ENCODE peak calls at places on chromosomes 7 and 10, in eight cellular contexts. One of them, this sample, is unnamed.

GRCh38 chr10:77163670-77164348 is 473.8 kb downstream of the KCNMA1 start:
- DNase-seq in HT1080: peak
- DNase-seq in RPMI7951: peak
- DNase-seq in HCEC 1CT: peak
- DNase-seq in activated T-cell treated with anti-CD3 and anti-CD28 coated beads, Interleukin-2, amount 50 U/mL, for 72 hours: no peak
- DNase-seq in lung microvascular endothelial cell: peak
- DNase-seq in RKO: peak
- DNase-seq in T-helper 9 cell: no peak
- DNase-seq in this sample: no peak

GRCh38 chr10:100970076-100970913 is 991 bp downstream of the SEMA4G start:
- DNase-seq in activated T-cell treated with anti-CD3 and anti-CD28 coated beads, Interleukin-2, amount 50 U/mL, for 72 hours: no peak
- DNase-seq in RPMI7951: no peak
- DNase-seq in lung microvascular endothelial cell: no peak
- DNase-seq in T-helper 9 cell: peak
- DNase-seq in RKO: no peak
- DNase-seq in HT1080: no peak
- DNase-seq in HCEC 1CT: no peak
- DNase-seq in this sample: no peak

GRCh38 chr7:1925973-1926907 is 256.2 kb downstream of the ELFN1 start:
- DNase-seq in lung microvascular endothelial cell: no peak
- DNase-seq in T-helper 9 cell: peak
- DNase-seq in activated T-cell treated with anti-CD3 and anti-CD28 coated beads, Interleukin-2, amount 50 U/mL, for 72 hours: peak
- DNase-seq in HT1080: no peak
- DNase-seq in RPMI7951: no peak
- DNase-seq in RKO: no peak
- DNase-seq in HCEC 1CT: no peak
- DNase-seq in this sample: no peak

GRCh38 chr7:65946895-65947294 is 35.1 kb downstream of the GUSB start:
- DNase-seq in T-helper 9 cell: no peak
- DNase-seq in lung microvascular endothelial cell: peak
- DNase-seq in RKO: peak
- DNase-seq in HT1080: peak
- DNase-seq in HCEC 1CT: peak
- DNase-seq in RPMI7951: peak
- DNase-seq in activated T-cell treated with anti-CD3 and anti-CD28 coated beads, Interleukin-2, amount 50 U/mL, for 72 hours: no peak
- DNase-seq in this sample: no peak

GRCh38 chr7:26616235-26616634 is 248.2 kb downstream of the SKAP2 start:
- DNase-seq in lung microvascular endothelial cell: no peak
- DNase-seq in RPMI7951: peak
- DNase-seq in HT1080: peak
- DNase-seq in RKO: no peak
- DNase-seq in T-helper 9 cell: no peak
- DNase-seq in HCEC 1CT: no peak
- DNase-seq in activated T-cell treated with anti-CD3 and anti-CD28 coated beads, Interleukin-2, amount 50 U/mL, for 72 hours: no peak
- DNase-seq in this sample: no peak

GRCh38 chr10:78408671-78409472 is 375.2 kb downstream of the RPS24 start:
- DNase-seq in lung microvascular endothelial cell: no peak
- DNase-seq in RKO: no peak
- DNase-seq in HT1080: peak
- DNase-seq in HCEC 1CT: no peak
- DNase-seq in RPMI7951: peak
- DNase-seq in T-helper 9 cell: no peak
- DNase-seq in activated T-cell treated with anti-CD3 and anti-CD28 coated beads, Interleukin-2, amount 50 U/mL, for 72 hours: no peak
- DNase-seq in this sample: peak

GRCh38 chr7:94022550-94022949 is 18.4 kb upstream of the BET1 start:
- DNase-seq in RPMI7951: peak
- DNase-seq in T-helper 9 cell: no peak
- DNase-seq in HT1080: peak
- DNase-seq in activated T-cell treated with anti-CD3 and anti-CD28 coated beads, Interleukin-2, amount 50 U/mL, for 72 hours: no peak
- DNase-seq in RKO: no peak
- DNase-seq in lung microvascular endothelial cell: no peak
- DNase-seq in HCEC 1CT: no peak
- DNase-seq in this sample: no peak

GRCh38 chr10:133199992-133200611 is 29.9 kb upstream of the UTF1 start:
- DNase-seq in HT1080: no peak
- DNase-seq in T-helper 9 cell: no peak
- DNase-seq in activated T-cell treated with anti-CD3 and anti-CD28 coated beads, Interleukin-2, amount 50 U/mL, for 72 hours: no peak
- DNase-seq in HCEC 1CT: no peak
- DNase-seq in lung microvascular endothelial cell: no peak
- DNase-seq in RKO: no peak
- DNase-seq in RPMI7951: no peak
- DNase-seq in this sample: no peak

GRCh38 chr10:13637303-13637856 is 50.6 kb downstream of the PRPF18 start:
- DNase-seq in activated T-cell treated with anti-CD3 and anti-CD28 coated beads, Interleukin-2, amount 50 U/mL, for 72 hours: no peak
- DNase-seq in lung microvascular endothelial cell: peak
- DNase-seq in RPMI7951: no peak
- DNase-seq in RKO: no peak
- DNase-seq in HT1080: no peak
- DNase-seq in T-helper 9 cell: no peak
- DNase-seq in HCEC 1CT: no peak
- DNase-seq in this sample: no peak

GRCh38 chr7:107712025-107712424 is 31.9 kb upstream of the CBLL1 start:
- DNase-seq in activated T-cell treated with anti-CD3 and anti-CD28 coated beads, Interleukin-2, amount 50 U/mL, for 72 hours: no peak
- DNase-seq in RPMI7951: no peak
- DNase-seq in HCEC 1CT: no peak
- DNase-seq in RKO: no peak
- DNase-seq in HT1080: no peak
- DNase-seq in lung microvascular endothelial cell: no peak
- DNase-seq in T-helper 9 cell: no peak
- DNase-seq in this sample: no peak

GRCh38 chr7:20327047-20327446 is 3.7 kb upstream of the ITGB8 start:
- DNase-seq in lung microvascular endothelial cell: no peak
- DNase-seq in T-helper 9 cell: no peak
- DNase-seq in RKO: no peak
- DNase-seq in RPMI7951: no peak
- DNase-seq in HCEC 1CT: peak
- DNase-seq in activated T-cell treated with anti-CD3 and anti-CD28 coated beads, Interleukin-2, amount 50 U/mL, for 72 hours: no peak
- DNase-seq in HT1080: no peak
- DNase-seq in this sample: no peak

GRCh38 chr7:120218702-120219101 is 54.3 kb upstream of the KCND2 start:
- DNase-seq in T-helper 9 cell: no peak
- DNase-seq in RPMI7951: no peak
- DNase-seq in RKO: no peak
- DNase-seq in activated T-cell treated with anti-CD3 and anti-CD28 coated beads, Interleukin-2, amount 50 U/mL, for 72 hours: no peak
- DNase-seq in HCEC 1CT: no peak
- DNase-seq in HT1080: no peak
- DNase-seq in lung microvascular endothelial cell: no peak
- DNase-seq in this sample: no peak

GRCh38 chr10:94279835-94280709 is 82.7 kb downstream of the NOC3L start:
- DNase-seq in HT1080: peak
- DNase-seq in activated T-cell treated with anti-CD3 and anti-CD28 coated beads, Interleukin-2, amount 50 U/mL, for 72 hours: peak
- DNase-seq in lung microvascular endothelial cell: peak
- DNase-seq in HCEC 1CT: peak
- DNase-seq in T-helper 9 cell: peak
- DNase-seq in RKO: peak
- DNase-seq in RPMI7951: peak
- DNase-seq in this sample: peak

GRCh38 chr10:52110576-52110975 is 203.5 kb upstream of the DKK1 start:
- DNase-seq in RKO: no peak
- DNase-seq in HT1080: no peak
- DNase-seq in RPMI7951: no peak
- DNase-seq in HCEC 1CT: no peak
- DNase-seq in T-helper 9 cell: no peak
- DNase-seq in lung microvascular endothelial cell: no peak
- DNase-seq in activated T-cell treated with anti-CD3 and anti-CD28 coated beads, Interleukin-2, amount 50 U/mL, for 72 hours: no peak
- DNase-seq in this sample: no peak

GRCh38 chr10:77801474-77802238 is 124.9 kb downstream of the DLG5 start:
- DNase-seq in T-helper 9 cell: peak
- DNase-seq in RPMI7951: peak
- DNase-seq in HT1080: peak
- DNase-seq in HCEC 1CT: peak
- DNase-seq in activated T-cell treated with anti-CD3 and anti-CD28 coated beads, Interleukin-2, amount 50 U/mL, for 72 hours: peak
- DNase-seq in RKO: peak
- DNase-seq in lung microvascular endothelial cell: no peak
- DNase-seq in this sample: peak

GRCh38 chr10:115157357-115157756 is 64.2 kb downstream of the ATRNL1 start:
- DNase-seq in RPMI7951: no peak
- DNase-seq in T-helper 9 cell: no peak
- DNase-seq in lung microvascular endothelial cell: no peak
- DNase-seq in HT1080: no peak
- DNase-seq in HCEC 1CT: no peak
- DNase-seq in RKO: no peak
- DNase-seq in activated T-cell treated with anti-CD3 and anti-CD28 coated beads, Interleukin-2, amount 50 U/mL, for 72 hours: no peak
- DNase-seq in this sample: no peak

GRCh38 chr10:1544929-1545328 is 192.4 kb downstream of the ADARB2 start:
- DNase-seq in RKO: no peak
- DNase-seq in RPMI7951: no peak
- DNase-seq in HCEC 1CT: no peak
- DNase-seq in T-helper 9 cell: no peak
- DNase-seq in HT1080: no peak
- DNase-seq in lung microvascular endothelial cell: no peak
- DNase-seq in activated T-cell treated with anti-CD3 and anti-CD28 coated beads, Interleukin-2, amount 50 U/mL, for 72 hours: no peak
- DNase-seq in this sample: no peak

GRCh38 chr10:69123306-69123746 is 652 bp upstream of the VPS26A start:
- DNase-seq in HCEC 1CT: peak
- DNase-seq in RKO: peak
- DNase-seq in activated T-cell treated with anti-CD3 and anti-CD28 coated beads, Interleukin-2, amount 50 U/mL, for 72 hours: no peak
- DNase-seq in T-helper 9 cell: no peak
- DNase-seq in lung microvascular endothelial cell: no peak
- DNase-seq in HT1080: no peak
- DNase-seq in RPMI7951: peak
- DNase-seq in this sample: no peak

GRCh38 chr7:158574308-158575036 is 13.2 kb downstream of the PTPRN2 start:
- DNase-seq in HCEC 1CT: no peak
- DNase-seq in activated T-cell treated with anti-CD3 and anti-CD28 coated beads, Interleukin-2, amount 50 U/mL, for 72 hours: no peak
- DNase-seq in lung microvascular endothelial cell: no peak
- DNase-seq in HT1080: no peak
- DNase-seq in RKO: no peak
- DNase-seq in T-helper 9 cell: no peak
- DNase-seq in RPMI7951: no peak
- DNase-seq in this sample: no peak

GRCh38 chr10:97140284-97140846 is 45.4 kb downstream of the SLIT1 start:
- DNase-seq in lung microvascular endothelial cell: no peak
- DNase-seq in activated T-cell treated with anti-CD3 and anti-CD28 coated beads, Interleukin-2, amount 50 U/mL, for 72 hours: no peak
- DNase-seq in RPMI7951: peak
- DNase-seq in HCEC 1CT: no peak
- DNase-seq in T-helper 9 cell: no peak
- DNase-seq in RKO: no peak
- DNase-seq in HT1080: peak
- DNase-seq in this sample: no peak

GRCh38 chr7:70208236-70209063 is 610.2 kb downstream of the AUTS2 start:
- DNase-seq in activated T-cell treated with anti-CD3 and anti-CD28 coated beads, Interleukin-2, amount 50 U/mL, for 72 hours: peak
- DNase-seq in lung microvascular endothelial cell: no peak
- DNase-seq in RKO: no peak
- DNase-seq in HT1080: peak
- DNase-seq in T-helper 9 cell: no peak
- DNase-seq in RPMI7951: no peak
- DNase-seq in HCEC 1CT: no peak
- DNase-seq in this sample: no peak